ENCODE peak calls at places on chromosome 13, in six cellular contexts. F is uterus, Z is left ventricle myocardium inferior, V is psoas muscle, P is ascending aorta, M is pancreas. S is an unnamed sample. For H3K4me1, the result is how much of the 10 kb centered on the place peaks cover.

GRCh38 chr13:36190771-36191170 is 23.6 kb downstream of the SOHLH2 start:
- DNase-seq in F (no peak), M (no peak), P (no peak), V (no peak), Z (no peak), S (no peak)

GRCh38 chr13:95559100-95559499 is 6.6 kb downstream of the CLDN10 start:
- DNase-seq in Z (no peak), M (no peak), V (no peak), P (no peak), F (no peak), S (no peak)

GRCh38 chr13:74056829-74057564 is 77.2 kb downstream of the KLF12 start:
- DNase-seq in M (no peak), V (peak), Z (peak), F (peak), P (no peak), S (peak)

GRCh38 chr13:20815469-20815868 is 41.7 kb upstream of the EEF1AKMT1 start:
- DNase-seq in Z (no peak), V (no peak), M (no peak), F (no peak), P (no peak), S (no peak)

GRCh38 chr13:99960663-99961440 is 10.7 kb downstream of the ZIC5 start:
- DNase-seq in F (no peak), P (no peak), V (no peak), M (no peak), Z (no peak), S (no peak)

GRCh38 chr13:86174632-86175031 is 375.4 kb upstream of the SLITRK6 start:
- DNase-seq in P (no peak), Z (no peak), F (no peak), V (no peak), M (no peak), S (no peak)

GRCh38 chr13:51620165-51620983 is 36.1 kb downstream of the WDFY2 start:
- DNase-seq in Z (peak), V (peak), P (no peak), M (no peak), F (peak), S (peak)

GRCh38 chr13:85535306-85535705 is 263.9 kb downstream of the SLITRK6 start:
- DNase-seq in F (no peak), Z (no peak), M (no peak), P (no peak), V (no peak), S (no peak)

GRCh38 chr13:91302070-91302469 is 45.4 kb upstream of the MIR17HG start:
- DNase-seq in V (no peak), Z (no peak), F (no peak), P (no peak), M (no peak), S (no peak)

GRCh38 chr13:28411859-28412353 is 83.0 kb downstream of the FLT1 start:
- DNase-seq in Z (no peak), P (no peak), V (no peak), M (no peak), F (no peak), S (no peak)

GRCh38 chr13:40420160-40420740 is 246.2 kb downstream of the FOXO1 start:
- DNase-seq in P (no peak), M (no peak), Z (no peak), V (no peak), F (no peak), S (no peak)

GRCh38 chr13:100280681-100281080 is 191.8 kb downstream of the PCCA start:
- DNase-seq in F (no peak), Z (no peak), M (no peak), P (no peak), V (no peak), S (no peak)

GRCh38 chr13:108533842-108534241 is 95.6 kb upstream of the MYO16 start:
- DNase-seq in M (no peak), P (no peak), Z (no peak), F (no peak), V (no peak), S (no peak)

GRCh38 chr13:49371943-49372636 is 71.8 kb downstream of the CAB39L start:
- DNase-seq in F (no peak), Z (no peak), V (no peak), M (no peak), P (no peak), S (no peak)

GRCh38 chr13:85650613-85651012 is 148.6 kb downstream of the SLITRK6 start:
- DNase-seq in M (no peak), P (no peak), V (no peak), Z (no peak), F (no peak), S (no peak)

GRCh38 chr13:20495087-20496023 is 30.3 kb downstream of the CRYL1 start:
- DNase-seq in V (no peak), P (no peak), M (peak), F (peak), Z (no peak), S (peak)

GRCh38 chr13:48304132-48304876 is 753 bp downstream of the RB1 start:
- DNase-seq in P (no peak), M (peak), Z (peak), F (no peak), V (peak), S (peak)

GRCh38 chr13:113941571-113942191 is 32.2 kb downstream of the C13orf46 start:
- DNase-seq in P (no peak), V (peak), F (no peak), M (no peak), Z (peak), S (no peak)

GRCh38 chr13:44396963-44397580 is 23.4 kb downstream of the SERP2 start:
- DNase-seq in P (no peak), Z (peak), M (no peak), F (peak), V (peak), S (peak)

GRCh38 chr13:54373211-54373610 is 1344.6 kb downstream of the OLFM4 start:
- DNase-seq in V (no peak), Z (no peak), P (no peak), M (no peak), F (no peak), S (no peak)

GRCh38 chr13:93496985-93497673 is 270.5 kb downstream of the GPC6 start:
- DNase-seq in M (no peak), P (no peak), Z (no peak), V (no peak), F (no peak), S (no peak)

GRCh38 chr13:37173214-37173613 is 67.8 kb upstream of the CSNK1A1L start:
- DNase-seq in Z (no peak), F (no peak), M (no peak), V (no peak), P (no peak), S (no peak)

GRCh38 chr13:100721885-100722512 is 47.4 kb upstream of the TMTC4 start:
- DNase-seq in F (no peak), P (no peak), M (peak), V (no peak), Z (no peak), S (no peak)

GRCh38 chr13:101487046-101487830 is 34.8 kb downstream of the ITGBL1 start:
- DNase-seq in P (no peak), Z (no peak), V (no peak), M (no peak), F (no peak), S (no peak)

GRCh38 chr13:50636007-50636704 is 207.3 kb downstream of the DLEU7 start:
- DNase-seq in V (no peak), P (no peak), F (no peak), Z (no peak), M (no peak), S (no peak)

GRCh38 chr13:79194272-79194671 is 211.8 kb downstream of the RBM26 start:
- DNase-seq in M (no peak), V (no peak), F (no peak), P (no peak), Z (no peak), S (no peak)

GRCh38 chr13:47680752-47681151 is 320.3 kb downstream of the SUCLA2 start:
- DNase-seq in M (no peak), F (no peak), Z (no peak), V (no peak), P (no peak), S (no peak)

GRCh38 chr13:73809561-73809960 is 324.6 kb downstream of the KLF12 start:
- DNase-seq in P (no peak), M (no peak), F (no peak), V (no peak), Z (no peak), S (no peak)

GRCh38 chr13:41457589-41458186 is 338 bp downstream of the RGCC start:
- DNase-seq in P (no peak), V (peak), M (no peak), Z (peak), F (no peak), S (no peak)

GRCh38 chr13:50731400-50731799 is 112.1 kb downstream of the DLEU7 start:
- DNase-seq in P (no peak), F (no peak), V (no peak), Z (no peak), M (no peak), S (no peak)

GRCh38 chr13:94933230-94933751 is 220.9 kb upstream of the SOX21 start:
- DNase-seq in V (no peak), Z (no peak), F (no peak), M (no peak), P (no peak), S (no peak)

GRCh38 chr13:68056816-68057710 is 826.9 kb upstream of the PCDH9 start:
- DNase-seq in M (no peak), P (no peak), F (no peak), Z (no peak), V (no peak), S (no peak)

DNA sequence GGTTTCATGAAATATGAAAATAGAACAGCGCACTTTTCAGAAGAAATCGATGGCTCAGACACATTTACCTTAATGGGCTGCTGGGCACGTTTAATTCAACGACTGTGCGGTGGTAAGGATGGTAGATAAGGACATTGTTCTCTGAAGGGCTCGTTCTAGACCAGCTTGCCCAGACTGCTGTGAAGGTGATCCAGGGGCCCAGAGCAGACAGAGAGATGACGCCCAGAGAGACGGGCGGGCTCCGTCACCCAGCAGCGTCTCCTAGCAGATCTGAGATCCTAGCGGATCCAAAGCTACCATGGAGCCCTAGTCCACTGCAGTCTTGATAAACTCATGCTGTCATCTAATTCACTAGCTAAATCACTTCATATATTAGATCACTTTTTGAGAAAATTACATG is 21.4 kb downstream of the COL4A2 start:
- DNase-seq in Z (no peak), F (no peak), P (no peak), M (no peak), V (no peak), S (no peak)
- H3K4me1 ChIP-seq in Z (half or more), F (under half), P (half or more), M (under half), V (under half), S (half or more)

GRCh38 chr13:23856008-23856750 is 33.0 kb downstream of the MIPEP start:
- DNase-seq in V (no peak), F (no peak), P (no peak), M (no peak), Z (no peak), S (no peak)

GRCh38 chr13:23859904-23860303 is 29.3 kb downstream of the MIPEP start:
- DNase-seq in V (no peak), Z (no peak), P (no peak), M (no peak), F (no peak), S (no peak)

GRCh38 chr13:23855360-23855759 is 33.8 kb downstream of the MIPEP start:
- DNase-seq in F (no peak), V (no peak), M (no peak), Z (no peak), P (no peak), S (no peak)

GRCh38 chr13:23859455-23859854 is 29.7 kb downstream of the MIPEP start:
- DNase-seq in P (no peak), F (no peak), Z (no peak), M (no peak), V (no peak), S (no peak)

GRCh38 chr13:23858586-23858985 is 30.6 kb downstream of the MIPEP start:
- DNase-seq in M (no peak), F (no peak), P (no peak), Z (no peak), V (no peak), S (no peak)
- H3K4me1 ChIP-seq in M (under half), F (under half), P (under half), Z (under half), V (under half), S (under half)

GRCh38 chr13:106596287-106596937 is 28.5 kb upstream of the ARGLU1 start:
- DNase-seq in F (no peak), P (no peak), M (no peak), V (no peak), Z (no peak), S (no peak)
- H3K4me1 ChIP-seq in F (under half), P (under half), M (under half), V (under half), Z (under half), S (under half)

GRCh38 chr13:106736941-106737340 is 169.0 kb upstream of the ARGLU1 start:
- DNase-seq in M (no peak), Z (no peak), P (no peak), V (no peak), F (no peak), S (no peak)
- H3K4me1 ChIP-seq in M (under half), Z (under half), P (under half), V (under half), F (under half), S (under half)

GRCh38 chr13:32735859-32736258 is 149.6 kb downstream of the PDS5B start:
- DNase-seq in V (no peak), M (no peak), F (no peak), Z (no peak), P (no peak), S (no peak)
- H3K4me1 ChIP-seq in V (under half), M (under half), F (under half), Z (under half), P (under half), S (under half)

GRCh38 chr13:46179576-46180368 is 2.2 kb downstream of the LCP1 start:
- DNase-seq in V (peak), Z (peak), M (peak), P (no peak), F (no peak), S (peak)

GRCh38 chr13:46178821-46179220 is 3.2 kb downstream of the LCP1 start:
- DNase-seq in F (no peak), V (no peak), M (no peak), P (no peak), Z (no peak), S (no peak)

GRCh38 chr13:46182491-46182877 is 507 bp upstream of the LCP1 start:
- DNase-seq in Z (no peak), M (no peak), F (no peak), V (no peak), P (no peak), S (no peak)

GRCh38 chr13:46181799-46182490 is at the start of gene LCP1:
- DNase-seq in M (no peak), Z (no peak), F (no peak), V (no peak), P (no peak), S (no peak)

GRCh38 chr13:46180393-46180792 is 1.6 kb downstream of the LCP1 start:
- DNase-seq in V (no peak), M (no peak), Z (no peak), P (no peak), F (no peak), S (no peak)
- H3K4me1 ChIP-seq in V (under half), M (under half), Z (under half), P (under half), F (under half), S (under half)

GRCh38 chr13:26599403-26599802 is 41.9 kb downstream of the WASF3 start:
- DNase-seq in V (no peak), P (no peak), F (no peak), M (no peak), Z (no peak), S (no peak)
- H3K4me1 ChIP-seq in V (under half), P (under half), F (under half), M (under half), Z (under half), S (under half)

GRCh38 chr13:46665243-46665629 is 112.3 kb downstream of the LRCH1 start:
- DNase-seq in F (no peak), P (no peak), Z (no peak), M (no peak), V (no peak), S (no peak)
- H3K4me1 ChIP-seq in F (under half), P (under half), Z (half or more), M (under half), V (under half), S (half or more)

DNA sequence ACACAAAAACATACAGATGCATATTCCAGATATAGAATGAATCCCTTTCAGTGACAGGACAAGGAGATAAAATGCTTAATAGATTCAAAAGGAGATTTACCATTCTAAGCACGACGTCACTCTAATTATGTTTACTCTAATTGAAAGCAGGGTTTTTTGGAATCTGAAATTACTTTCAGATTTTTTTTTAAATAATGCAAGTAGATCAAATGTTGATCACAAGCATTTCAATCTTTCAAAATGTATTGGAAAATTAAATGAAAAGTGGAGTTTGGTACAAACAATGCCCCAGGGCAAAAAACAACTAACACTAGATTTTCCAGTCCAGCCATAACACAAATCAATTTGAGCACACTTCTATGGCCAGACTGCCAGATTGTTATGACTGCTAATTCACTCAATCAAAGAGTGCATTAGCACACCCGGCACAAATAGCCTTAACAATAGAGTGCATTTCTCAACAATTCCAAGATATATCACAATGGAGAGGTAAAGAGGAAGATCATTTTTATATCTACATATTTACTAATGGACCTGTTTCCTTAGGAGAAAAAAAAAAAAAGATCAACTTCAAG is 4.3 kb upstream of the DACH1 start:
- DNase-seq in F (no peak), M (no peak), V (no peak), P (no peak), Z (no peak), S (no peak)
- H3K4me1 ChIP-seq in F (under half), M (under half), V (under half), P (under half), Z (under half), S (under half)

S was measured in heart right ventricle.